ENCODE peak calls at places on chromosome 12, in ten cellular contexts. One of them, this sample, is unnamed.

GRCh38 chr12:106358410-106359241 is 1.1 kb downstream of the POLR3B start:
- DNase-seq in ACHN: peak
- DNase-seq in NCI-H1092 treated with DMSO at 0.1 percent for 48 hours: peak
- DNase-seq in fibroblast of pulmonary artery: peak
- DNase-seq in DMS153: no peak
- DNase-seq in heart left ventricle: no peak
- DNase-seq in ureter: no peak
- DNase-seq in tibial nerve: no peak
- DNase-seq in GM12865: peak
- DNase-seq in AG04449: no peak
- DNase-seq in this sample: no peak

GRCh38 chr12:89732511-89732910 is 23.9 kb upstream of the ATP2B1 start:
- DNase-seq in NCI-H1092 treated with DMSO at 0.1 percent for 48 hours: no peak
- DNase-seq in GM12865: no peak
- DNase-seq in tibial nerve: no peak
- DNase-seq in DMS153: no peak
- DNase-seq in AG04449: no peak
- DNase-seq in ureter: no peak
- DNase-seq in ACHN: no peak
- DNase-seq in heart left ventricle: no peak
- DNase-seq in fibroblast of pulmonary artery: no peak
- DNase-seq in this sample: no peak

GRCh38 chr12:54378791-54379400 is 5.6 kb downstream of the ZNF385A start:
- DNase-seq in DMS153: no peak
- DNase-seq in GM12865: no peak
- DNase-seq in ureter: peak
- DNase-seq in fibroblast of pulmonary artery: peak
- DNase-seq in tibial nerve: peak
- DNase-seq in ACHN: peak
- DNase-seq in NCI-H1092 treated with DMSO at 0.1 percent for 48 hours: peak
- DNase-seq in heart left ventricle: peak
- DNase-seq in AG04449: no peak
- DNase-seq in this sample: no peak

GRCh38 chr12:67759829-67760228 is 111.3 kb downstream of the DYRK2 start:
- DNase-seq in heart left ventricle: no peak
- DNase-seq in AG04449: no peak
- DNase-seq in DMS153: no peak
- DNase-seq in NCI-H1092 treated with DMSO at 0.1 percent for 48 hours: no peak
- DNase-seq in fibroblast of pulmonary artery: no peak
- DNase-seq in tibial nerve: no peak
- DNase-seq in ureter: no peak
- DNase-seq in ACHN: no peak
- DNase-seq in GM12865: no peak
- DNase-seq in this sample: no peak

GRCh38 chr12:121504505-121504904 is 76.3 kb downstream of the KDM2B start:
- DNase-seq in heart left ventricle: no peak
- DNase-seq in DMS153: no peak
- DNase-seq in AG04449: no peak
- DNase-seq in NCI-H1092 treated with DMSO at 0.1 percent for 48 hours: no peak
- DNase-seq in GM12865: no peak
- DNase-seq in ACHN: no peak
- DNase-seq in fibroblast of pulmonary artery: no peak
- DNase-seq in ureter: no peak
- DNase-seq in tibial nerve: no peak
- DNase-seq in this sample: no peak

GRCh38 chr12:101230547-101230946 is 20.5 kb upstream of the SLC5A8 start:
- DNase-seq in NCI-H1092 treated with DMSO at 0.1 percent for 48 hours: no peak
- DNase-seq in heart left ventricle: no peak
- DNase-seq in DMS153: no peak
- DNase-seq in ACHN: peak
- DNase-seq in GM12865: no peak
- DNase-seq in ureter: no peak
- DNase-seq in tibial nerve: no peak
- DNase-seq in fibroblast of pulmonary artery: peak
- DNase-seq in AG04449: peak
- DNase-seq in this sample: peak

GRCh38 chr12:21710944-21711343 is 53.3 kb upstream of the LDHB start:
- DNase-seq in NCI-H1092 treated with DMSO at 0.1 percent for 48 hours: no peak
- DNase-seq in DMS153: no peak
- DNase-seq in AG04449: no peak
- DNase-seq in fibroblast of pulmonary artery: no peak
- DNase-seq in ACHN: no peak
- DNase-seq in ureter: no peak
- DNase-seq in tibial nerve: no peak
- DNase-seq in heart left ventricle: no peak
- DNase-seq in GM12865: peak
- DNase-seq in this sample: no peak

GRCh38 chr12:64733857-64734256 is 25.3 kb downstream of the GNS start:
- DNase-seq in GM12865: no peak
- DNase-seq in ACHN: peak
- DNase-seq in AG04449: no peak
- DNase-seq in NCI-H1092 treated with DMSO at 0.1 percent for 48 hours: no peak
- DNase-seq in DMS153: peak
- DNase-seq in fibroblast of pulmonary artery: no peak
- DNase-seq in ureter: peak
- DNase-seq in heart left ventricle: no peak
- DNase-seq in tibial nerve: no peak
- DNase-seq in this sample: no peak

GRCh38 chr12:123151679-123152454 is 977 bp upstream of the PITPNM2 start:
- DNase-seq in ACHN: no peak
- DNase-seq in tibial nerve: no peak
- DNase-seq in AG04449: no peak
- DNase-seq in GM12865: no peak
- DNase-seq in heart left ventricle: no peak
- DNase-seq in DMS153: no peak
- DNase-seq in NCI-H1092 treated with DMSO at 0.1 percent for 48 hours: no peak
- DNase-seq in ureter: no peak
- DNase-seq in fibroblast of pulmonary artery: no peak
- DNase-seq in this sample: no peak

GRCh38 chr12:38664661-38665269 is 240.6 kb downstream of the CPNE8 start:
- DNase-seq in fibroblast of pulmonary artery: peak
- DNase-seq in DMS153: no peak
- DNase-seq in ACHN: peak
- DNase-seq in tibial nerve: no peak
- DNase-seq in AG04449: no peak
- DNase-seq in NCI-H1092 treated with DMSO at 0.1 percent for 48 hours: no peak
- DNase-seq in ureter: no peak
- DNase-seq in GM12865: peak
- DNase-seq in heart left ventricle: no peak
- DNase-seq in this sample: no peak

GRCh38 chr12:12563529-12563928 is 866 bp upstream of the DUSP16 start:
- DNase-seq in DMS153: peak
- DNase-seq in NCI-H1092 treated with DMSO at 0.1 percent for 48 hours: peak
- DNase-seq in heart left ventricle: no peak
- DNase-seq in ACHN: peak
- DNase-seq in tibial nerve: no peak
- DNase-seq in fibroblast of pulmonary artery: peak
- DNase-seq in ureter: no peak
- DNase-seq in GM12865: no peak
- DNase-seq in AG04449: no peak
- DNase-seq in this sample: no peak

GRCh38 chr12:110531741-110532333 is 29.7 kb downstream of the RAD9B start:
- DNase-seq in GM12865: peak
- DNase-seq in tibial nerve: no peak
- DNase-seq in DMS153: no peak
- DNase-seq in ureter: no peak
- DNase-seq in fibroblast of pulmonary artery: peak
- DNase-seq in ACHN: no peak
- DNase-seq in AG04449: no peak
- DNase-seq in NCI-H1092 treated with DMSO at 0.1 percent for 48 hours: no peak
- DNase-seq in heart left ventricle: no peak
- DNase-seq in this sample: no peak

GRCh38 chr12:115752151-115752550 is 525.3 kb downstream of the MED13L start:
- DNase-seq in fibroblast of pulmonary artery: peak
- DNase-seq in ureter: no peak
- DNase-seq in AG04449: no peak
- DNase-seq in ACHN: no peak
- DNase-seq in DMS153: no peak
- DNase-seq in heart left ventricle: no peak
- DNase-seq in NCI-H1092 treated with DMSO at 0.1 percent for 48 hours: no peak
- DNase-seq in GM12865: no peak
- DNase-seq in tibial nerve: no peak
- DNase-seq in this sample: peak

GRCh38 chr12:122646568-122647220 is 56.5 kb downstream of the HCAR2 start:
- DNase-seq in tibial nerve: no peak
- DNase-seq in AG04449: peak
- DNase-seq in ureter: no peak
- DNase-seq in NCI-H1092 treated with DMSO at 0.1 percent for 48 hours: no peak
- DNase-seq in DMS153: no peak
- DNase-seq in GM12865: peak
- DNase-seq in fibroblast of pulmonary artery: peak
- DNase-seq in heart left ventricle: no peak
- DNase-seq in ACHN: no peak
- DNase-seq in this sample: peak

GRCh38 chr12:119528241-119528640 is 65.3 kb upstream of the TMEM233 start:
- DNase-seq in ACHN: peak
- DNase-seq in AG04449: no peak
- DNase-seq in tibial nerve: no peak
- DNase-seq in fibroblast of pulmonary artery: peak
- DNase-seq in heart left ventricle: no peak
- DNase-seq in NCI-H1092 treated with DMSO at 0.1 percent for 48 hours: no peak
- DNase-seq in ureter: no peak
- DNase-seq in GM12865: peak
- DNase-seq in DMS153: no peak
- DNase-seq in this sample: no peak

GRCh38 chr12:94248582-94248981 is 100.2 kb downstream of the PLXNC1 start:
- DNase-seq in tibial nerve: no peak
- DNase-seq in fibroblast of pulmonary artery: no peak
- DNase-seq in NCI-H1092 treated with DMSO at 0.1 percent for 48 hours: no peak
- DNase-seq in DMS153: no peak
- DNase-seq in ACHN: no peak
- DNase-seq in GM12865: no peak
- DNase-seq in heart left ventricle: no peak
- DNase-seq in ureter: no peak
- DNase-seq in AG04449: no peak
- DNase-seq in this sample: no peak

GRCh38 chr12:27400856-27401255 is 45.7 kb upstream of the SMCO2 start:
- DNase-seq in ureter: no peak
- DNase-seq in heart left ventricle: no peak
- DNase-seq in DMS153: no peak
- DNase-seq in NCI-H1092 treated with DMSO at 0.1 percent for 48 hours: no peak
- DNase-seq in AG04449: no peak
- DNase-seq in fibroblast of pulmonary artery: no peak
- DNase-seq in GM12865: no peak
- DNase-seq in ACHN: no peak
- DNase-seq in tibial nerve: no peak
- DNase-seq in this sample: no peak

GRCh38 chr12:15861404-15861803 is 20.8 kb upstream of the STRAP start:
- DNase-seq in GM12865: no peak
- DNase-seq in fibroblast of pulmonary artery: peak
- DNase-seq in DMS153: no peak
- DNase-seq in ACHN: no peak
- DNase-seq in heart left ventricle: no peak
- DNase-seq in AG04449: no peak
- DNase-seq in NCI-H1092 treated with DMSO at 0.1 percent for 48 hours: no peak
- DNase-seq in ureter: no peak
- DNase-seq in tibial nerve: no peak
- DNase-seq in this sample: no peak

GRCh38 chr12:55929306-55929791 is 1.6 kb upstream of the DGKA start:
- DNase-seq in fibroblast of pulmonary artery: no peak
- DNase-seq in DMS153: no peak
- DNase-seq in NCI-H1092 treated with DMSO at 0.1 percent for 48 hours: no peak
- DNase-seq in ACHN: no peak
- DNase-seq in AG04449: no peak
- DNase-seq in ureter: peak
- DNase-seq in tibial nerve: no peak
- DNase-seq in heart left ventricle: peak
- DNase-seq in GM12865: peak
- DNase-seq in this sample: no peak

GRCh38 chr12:47882796-47883546 is 21.8 kb downstream of the VDR start:
- DNase-seq in ureter: no peak
- DNase-seq in fibroblast of pulmonary artery: no peak
- DNase-seq in GM12865: peak
- DNase-seq in tibial nerve: no peak
- DNase-seq in AG04449: no peak
- DNase-seq in heart left ventricle: no peak
- DNase-seq in NCI-H1092 treated with DMSO at 0.1 percent for 48 hours: peak
- DNase-seq in ACHN: no peak
- DNase-seq in DMS153: peak
- DNase-seq in this sample: no peak

GRCh38 chr12:95608252-95609033 is 57.2 kb upstream of the USP44 start:
- DNase-seq in ACHN: no peak
- DNase-seq in ureter: no peak
- DNase-seq in fibroblast of pulmonary artery: peak
- DNase-seq in DMS153: peak
- DNase-seq in heart left ventricle: peak
- DNase-seq in AG04449: no peak
- DNase-seq in tibial nerve: peak
- DNase-seq in GM12865: no peak
- DNase-seq in NCI-H1092 treated with DMSO at 0.1 percent for 48 hours: peak
- DNase-seq in this sample: no peak

GRCh38 chr12:79300199-79300568 is 390.6 kb downstream of the PAWR start:
- DNase-seq in AG04449: no peak
- DNase-seq in ACHN: no peak
- DNase-seq in GM12865: no peak
- DNase-seq in ureter: no peak
- DNase-seq in NCI-H1092 treated with DMSO at 0.1 percent for 48 hours: no peak
- DNase-seq in heart left ventricle: no peak
- DNase-seq in tibial nerve: no peak
- DNase-seq in DMS153: no peak
- DNase-seq in fibroblast of pulmonary artery: peak
- DNase-seq in this sample: peak

GRCh38 chr12:28017126-28017872 is 44.8 kb upstream of the PTHLH start:
- DNase-seq in fibroblast of pulmonary artery: no peak
- DNase-seq in NCI-H1092 treated with DMSO at 0.1 percent for 48 hours: no peak
- DNase-seq in ureter: no peak
- DNase-seq in DMS153: no peak
- DNase-seq in heart left ventricle: no peak
- DNase-seq in tibial nerve: no peak
- DNase-seq in GM12865: no peak
- DNase-seq in ACHN: no peak
- DNase-seq in AG04449: no peak
- DNase-seq in this sample: no peak

GRCh38 chr12:78878447-78878846 is 13.9 kb downstream of the SYT1 start:
- DNase-seq in DMS153: peak
- DNase-seq in tibial nerve: no peak
- DNase-seq in ACHN: no peak
- DNase-seq in GM12865: no peak
- DNase-seq in AG04449: no peak
- DNase-seq in ureter: no peak
- DNase-seq in NCI-H1092 treated with DMSO at 0.1 percent for 48 hours: no peak
- DNase-seq in heart left ventricle: no peak
- DNase-seq in fibroblast of pulmonary artery: no peak
- DNase-seq in this sample: no peak

GRCh38 chr12:131598717-131599116 is 112.2 kb upstream of the SFSWAP start:
- DNase-seq in GM12865: no peak
- DNase-seq in ACHN: no peak
- DNase-seq in ureter: no peak
- DNase-seq in heart left ventricle: no peak
- DNase-seq in tibial nerve: no peak
- DNase-seq in DMS153: no peak
- DNase-seq in NCI-H1092 treated with DMSO at 0.1 percent for 48 hours: no peak
- DNase-seq in fibroblast of pulmonary artery: no peak
- DNase-seq in AG04449: no peak
- DNase-seq in this sample: no peak

GRCh38 chr12:1933342-1933992 is 15.0 kb upstream of the CACNA2D4 start:
- DNase-seq in ACHN: no peak
- DNase-seq in GM12865: peak
- DNase-seq in ureter: peak
- DNase-seq in tibial nerve: no peak
- DNase-seq in fibroblast of pulmonary artery: no peak
- DNase-seq in NCI-H1092 treated with DMSO at 0.1 percent for 48 hours: no peak
- DNase-seq in AG04449: no peak
- DNase-seq in DMS153: no peak
- DNase-seq in heart left ventricle: no peak
- DNase-seq in this sample: peak

GRCh38 chr12:32181498-32182175 is 75.0 kb downstream of the BICD1 start:
- DNase-seq in ureter: no peak
- DNase-seq in ACHN: no peak
- DNase-seq in AG04449: no peak
- DNase-seq in GM12865: no peak
- DNase-seq in heart left ventricle: no peak
- DNase-seq in NCI-H1092 treated with DMSO at 0.1 percent for 48 hours: no peak
- DNase-seq in tibial nerve: no peak
- DNase-seq in DMS153: no peak
- DNase-seq in fibroblast of pulmonary artery: no peak
- DNase-seq in this sample: no peak

GRCh38 chr12:42166501-42166900 is 21.8 kb upstream of the GXYLT1 start:
- DNase-seq in ACHN: no peak
- DNase-seq in GM12865: no peak
- DNase-seq in NCI-H1092 treated with DMSO at 0.1 percent for 48 hours: no peak
- DNase-seq in DMS153: no peak
- DNase-seq in ureter: no peak
- DNase-seq in heart left ventricle: no peak
- DNase-seq in fibroblast of pulmonary artery: peak
- DNase-seq in tibial nerve: no peak
- DNase-seq in AG04449: no peak
- DNase-seq in this sample: no peak